ENCODE peak calls at places on chromosome 20, in six cellular contexts. L is PC-3, W is fibroblast of lung, P is IMR-90, E is endodermal cell, Q is HCT116. U is an unnamed sample.

GRCh38 chr20:19419420-19419819 is 207.0 kb downstream of the SLC24A3 start:
- DNase-seq in P (no peak), W (no peak), L (no peak), E (no peak), Q (no peak), U (no peak)

GRCh38 chr20:5080384-5080877 is 39.3 kb downstream of the PCNA start:
- DNase-seq in L (no peak), P (peak; percentile 54), E (no peak), W (peak; percentile 27), Q (no peak), U (peak; percentile 86)

GRCh38 chr20:37318046-37318445 is 27.9 kb upstream of the SRC start:
- DNase-seq in E (no peak), W (no peak), P (no peak), Q (no peak), L (no peak), U (no peak)

GRCh38 chr20:64105846-64106434 is 1.4 kb downstream of the NPBWR2 start:
- DNase-seq in L (no peak), W (no peak), E (peak; percentile 36), P (no peak), Q (no peak), U (no peak)

GRCh38 chr20:38599410-38599882 is 2.2 kb upstream of the ARHGAP40 start:
- DNase-seq in Q (no peak), L (peak; percentile 62), E (peak; percentile 82), P (no peak), W (peak; percentile 15), U (no peak)

GRCh38 chr20:6053776-6054688 is at the start of gene LRRN4:
- DNase-seq in L (peak; percentile 96), W (peak; percentile 51), P (peak; percentile 26), Q (peak; percentile 19), E (peak; percentile 88), U (no peak)

GRCh38 chr20:58649288-58650180 is 1.5 kb upstream of the STX16 start:
- DNase-seq in L (no peak), P (no peak), E (peak; percentile 77), Q (no peak), W (no peak), U (no peak)

GRCh38 chr20:45508068-45508886 is 7.1 kb downstream of the SPINT3 start:
- DNase-seq in P (no peak), E (no peak), Q (no peak), L (peak; percentile 50), W (no peak), U (no peak)

GRCh38 chr20:20212675-20213096 is 155.2 kb upstream of the INSM1 start:
- DNase-seq in W (no peak), E (no peak), P (no peak), Q (no peak), L (no peak), U (no peak)

GRCh38 chr20:58327211-58327610 is 17.7 kb downstream of the RAB22A start:
- DNase-seq in L (no peak), W (no peak), P (no peak), E (no peak), Q (no peak), U (peak; percentile 12)

DNA sequence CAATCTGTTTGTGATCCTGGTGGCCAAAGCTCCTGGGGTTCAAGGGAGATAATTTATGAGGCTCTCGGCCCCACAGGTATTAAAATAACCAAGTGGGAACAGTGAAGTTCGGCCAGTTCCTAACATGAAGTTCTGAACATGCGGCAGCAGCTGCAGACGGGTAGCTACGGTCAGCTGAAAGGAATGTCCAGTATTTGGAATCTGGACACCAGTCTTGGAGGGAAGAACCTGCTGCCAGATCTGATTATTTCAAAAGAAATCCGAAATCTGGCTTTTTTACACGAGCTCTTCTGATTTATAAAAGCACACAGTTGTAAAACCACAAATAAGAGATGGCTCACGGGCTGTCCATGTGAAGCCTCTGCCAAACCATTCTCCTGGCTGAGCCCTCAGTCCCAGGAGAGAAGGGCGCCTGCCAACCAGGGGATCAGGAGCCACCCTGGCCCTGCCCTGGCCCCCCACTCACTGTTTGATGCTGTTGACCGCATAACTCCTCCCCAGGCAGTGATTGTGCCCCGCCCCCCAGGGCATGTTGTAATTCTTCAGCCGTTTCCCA is 28.2 kb upstream of the KCNB1 start:
- DNase-seq in Q (no peak), E (no peak), W (peak; percentile 96), L (peak; percentile 53), P (peak; percentile 83), U (peak; percentile 94)
- H3K9ac ChIP-seq in Q (no peak overlapping the region), E (no peak overlapping the region), W (no peak overlapping the region), L (no peak overlapping the region), P (no peak overlapping the region), U (peak overlapping the region; percentile 1)

DNA sequence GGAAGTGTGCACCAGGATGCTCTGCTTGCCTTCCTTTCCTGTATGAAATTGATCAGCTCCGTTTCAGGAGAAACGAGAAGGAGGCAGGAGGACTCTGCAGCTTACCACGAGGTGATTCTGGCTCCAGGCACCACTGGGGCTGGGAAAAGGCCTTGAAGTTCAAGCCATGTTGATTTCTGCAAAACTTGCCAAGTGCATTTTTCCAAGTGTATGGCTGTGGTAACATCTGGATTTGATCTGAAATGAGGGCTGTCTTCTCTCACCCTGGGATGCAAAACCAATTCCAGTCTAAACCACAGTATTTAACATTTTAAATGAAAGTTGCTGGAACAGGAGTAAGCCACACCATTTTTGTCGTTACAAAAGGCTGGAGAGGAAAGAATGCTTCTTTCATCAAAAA is 36.1 kb upstream of the FAM210B start:
- DNase-seq in P (no peak), E (no peak), L (no peak), Q (no peak), W (no peak), U (peak; percentile 37)
- H3K9me3 ChIP-seq in P (no peaks in the 10 kb centered on the region), E (peaks cover 19% of the 10 kb centered on the region), L (no peaks in the 10 kb centered on the region), Q (no peaks in the 10 kb centered on the region), W (no peaks in the 10 kb centered on the region), U (no peaks in the 10 kb centered on the region)

GRCh38 chr20:568865-569415 is 25.4 kb upstream of the CSNK2A1 start:
- DNase-seq in Q (no peak), W (no peak), L (no peak), E (peak; percentile 54), P (no peak), U (no peak)

GRCh38 chr20:574297-574942 is 30.8 kb upstream of the CSNK2A1 start:
- DNase-seq in L (no peak), P (no peak), Q (no peak), W (no peak), E (peak; percentile 81), U (no peak)

GRCh38 chr20:573414-574296 is 30.1 kb upstream of the CSNK2A1 start:
- DNase-seq in W (no peak), E (no peak), L (no peak), P (no peak), Q (no peak), U (no peak)

GRCh38 chr20:572752-573151 is 29.2 kb upstream of the CSNK2A1 start:
- DNase-seq in E (peak; percentile 55), W (no peak), L (no peak), P (no peak), Q (no peak), U (no peak)

GRCh38 chr20:571754-572331 is 28.3 kb upstream of the CSNK2A1 start:
- DNase-seq in Q (no peak), P (no peak), E (peak; percentile 84), W (peak; percentile 13), L (peak; percentile 16), U (peak; percentile 49)
- H3K4me3 ChIP-seq in Q (no peak overlapping the region), P (no peak overlapping the region), E (no peak overlapping the region), W (no peak overlapping the region), L (no peak overlapping the region), U (no peak overlapping the region)

GRCh38 chr20:11965602-11966001 is 47.9 kb downstream of the BTBD3 start:
- DNase-seq in L (no peak), E (no peak), P (peak; percentile 4), W (no peak), Q (no peak), U (no peak)
- H3K9ac ChIP-seq in L (no peak overlapping the region), E (no peak overlapping the region), P (no peak overlapping the region), W (no peak overlapping the region), Q (no peak overlapping the region), U (no peak overlapping the region)

GRCh38 chr20:41604002-41604401 is 14.2 kb downstream of the CHD6 start:
- DNase-seq in W (no peak), E (no peak), Q (no peak), P (no peak), L (no peak), U (no peak)

GRCh38 chr20:41601742-41602141 is 16.4 kb downstream of the CHD6 start:
- DNase-seq in Q (no peak), W (no peak), E (no peak), L (no peak), P (no peak), U (no peak)

GRCh38 chr20:41600926-41601631 is 17.1 kb downstream of the CHD6 start:
- DNase-seq in Q (no peak), E (no peak), W (no peak), L (no peak), P (no peak), U (no peak)

GRCh38 chr20:41598719-41599118 is 19.5 kb downstream of the CHD6 start:
- DNase-seq in W (no peak), P (no peak), Q (no peak), E (no peak), L (no peak), U (no peak)

DNA sequence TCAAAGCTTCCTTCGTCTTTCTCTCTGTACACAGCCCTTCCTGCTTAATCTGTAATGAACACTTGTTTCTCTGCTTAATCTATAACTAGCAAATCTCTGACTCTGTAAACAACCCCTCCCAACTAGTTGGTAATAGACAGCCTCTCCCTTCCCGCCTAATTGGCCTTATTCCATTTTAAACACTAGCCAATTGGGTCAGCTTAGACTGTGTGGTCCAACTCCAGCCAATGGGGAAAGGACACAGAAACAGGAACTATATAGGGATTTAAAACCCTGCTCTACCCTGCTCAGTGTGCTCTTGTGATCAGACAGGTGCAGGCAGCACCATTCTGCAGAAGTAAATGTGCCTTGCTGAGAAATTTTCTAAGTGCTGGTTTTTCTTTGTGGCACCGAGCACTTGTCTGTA is 18.5 kb downstream of the CHD6 start:
- DNase-seq in L (no peak), W (peak; percentile 6), Q (no peak), E (no peak), P (no peak), U (no peak)
- H3K9me3 ChIP-seq in L (peaks cover 46% of the 10 kb centered on the region), W (no peaks in the 10 kb centered on the region), Q (peaks cover 26% of the 10 kb centered on the region), E (peaks cover 78% of the 10 kb centered on the region), P (peaks cover 35% of the 10 kb centered on the region), U (peaks cover 26% of the 10 kb centered on the region)